ENCODE peak calls at places on chromosome 18, in seven cellular contexts. R, Q, N, E, K, L and M are unnamed samples.

GRCh38 chr18:53944721-53945120 is 279.7 kb downstream of the MBD2 start:
- DNase-seq in E (no peak), L (no peak), Q (peak; percentile 18), K (no peak), N (no peak), R (no peak), M (no peak)

GRCh38 chr18:22167091-22167470 is 2.3 kb upstream of the GATA6 start:
- DNase-seq in N (no peak), L (peak; percentile 42), K (no peak), Q (peak; percentile 58), E (no peak), R (no peak), M (no peak)

GRCh38 chr18:55918449-55918848 is 330.5 kb upstream of the TCF4 start:
- DNase-seq in R (no peak), E (no peak), K (no peak), N (no peak), L (no peak), Q (no peak), M (no peak)

GRCh38 chr18:30376515-30376914 is 666.0 kb downstream of the DSC3 start:
- DNase-seq in L (no peak), K (no peak), Q (peak; percentile 43), R (peak; percentile 57), E (no peak), N (no peak), M (no peak)

GRCh38 chr18:2917255-2918047 is 70.6 kb downstream of the EMILIN2 start:
- DNase-seq in K (no peak), L (no peak), E (peak; percentile 5), R (no peak), N (no peak), Q (peak; percentile 39), M (no peak)

GRCh38 chr18:55685638-55686037 is 97.6 kb upstream of the TCF4 start:
- DNase-seq in Q (no peak), L (no peak), E (no peak), K (no peak), N (no peak), R (no peak), M (no peak)

GRCh38 chr18:10035306-10035991 is 121.6 kb downstream of the VAPA start:
- DNase-seq in R (peak; percentile 11), Q (no peak), N (peak; percentile 77), E (no peak), K (no peak), L (no peak), M (peak; percentile 86)

GRCh38 chr18:44901283-44901682 is 220.6 kb downstream of the SETBP1 start:
- DNase-seq in L (no peak), K (no peak), N (no peak), R (no peak), Q (no peak), E (no peak), M (no peak)

GRCh38 chr18:21703241-21703820 is 1.2 kb downstream of the ABHD3 start:
- DNase-seq in N (no peak), R (peak; percentile 48), Q (no peak), K (no peak), E (no peak), L (no peak), M (no peak)

GRCh38 chr18:42675810-42676209 is 439.7 kb downstream of the RIT2 start:
- DNase-seq in R (no peak), L (no peak), E (no peak), Q (no peak), K (no peak), N (no peak), M (no peak)

GRCh38 chr18:73594749-73595148 is 552.9 kb downstream of the FBXO15 start:
- DNase-seq in K (no peak), Q (no peak), L (peak; percentile 23), R (no peak), N (no peak), E (no peak), M (no peak)

GRCh38 chr18:5058768-5059539 is 138.1 kb downstream of the AKAIN1 start:
- DNase-seq in E (no peak), R (no peak), K (no peak), Q (no peak), L (peak; percentile 7), N (no peak), M (no peak)

DNA sequence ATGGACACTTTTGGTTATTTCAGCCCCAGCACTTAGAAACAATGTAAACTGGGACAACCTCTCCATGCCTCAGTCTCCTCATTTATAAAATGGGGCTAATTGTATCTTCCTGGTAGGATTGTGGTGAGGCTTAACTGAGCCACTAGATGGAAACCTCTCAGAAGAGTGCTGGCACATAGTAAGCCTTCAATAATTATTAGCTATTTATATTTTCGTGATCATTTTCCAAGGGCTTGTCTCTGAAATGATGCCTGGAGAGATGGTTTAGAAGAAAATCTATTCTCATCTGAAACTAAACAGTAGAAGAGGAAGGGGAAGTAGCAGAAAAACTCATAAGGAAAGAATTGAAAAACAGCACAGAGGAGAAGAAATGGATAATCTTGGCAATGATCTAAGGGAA is 6.8 kb downstream of the RAX start:
- DNase-seq in K (no peak), R (no peak), E (no peak), Q (no peak), N (no peak), L (no peak), M (peak; percentile 63)
- H3K27me3 ChIP-seq in K (no peaks in the 10 kb centered on the region), R (peaks cover 70% of the 10 kb centered on the region), E (no peaks in the 10 kb centered on the region), Q (peaks cover 99% of the 10 kb centered on the region), N (peaks cover 5% of the 10 kb centered on the region), L (peaks cover 91% of the 10 kb centered on the region), M (peaks cover 88% of the 10 kb centered on the region)

GRCh38 chr18:35549515-35549914 is 32.0 kb upstream of the GALNT1 start:
- DNase-seq in E (no peak), Q (no peak), L (no peak), K (no peak), N (no peak), R (no peak), M (no peak)

GRCh38 chr18:35542356-35542755 is 39.2 kb upstream of the GALNT1 start:
- DNase-seq in R (no peak), K (no peak), Q (no peak), L (no peak), E (no peak), N (no peak), M (no peak)

DNA sequence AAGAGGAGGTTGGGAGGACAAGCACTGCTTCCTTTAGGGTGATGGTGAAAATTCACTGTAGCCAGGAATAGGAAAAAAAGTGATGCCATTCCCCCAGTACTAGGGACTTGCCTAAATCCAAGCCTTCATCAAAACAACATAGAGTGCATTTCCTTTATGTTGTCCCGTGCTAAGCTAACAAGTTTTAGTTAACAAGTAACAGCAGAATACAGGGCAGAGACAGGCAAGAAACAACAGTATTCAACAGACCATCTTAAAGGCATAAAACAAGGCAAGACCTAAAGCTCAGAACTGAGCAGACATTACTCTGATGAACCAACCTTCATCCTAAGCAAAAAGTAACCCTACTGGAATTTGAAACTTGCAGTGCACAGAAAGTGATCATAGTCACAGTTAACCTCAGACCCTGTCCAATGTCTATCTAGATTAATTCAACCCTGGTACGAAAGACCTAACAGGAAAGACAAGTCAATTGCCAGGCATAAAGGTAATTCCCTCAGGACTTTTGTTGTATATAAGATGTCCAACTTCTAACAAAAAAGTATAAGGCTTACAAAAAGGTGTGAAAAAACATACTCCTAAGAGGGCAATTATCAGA is 34.4 kb upstream of the GALNT1 start:
- DNase-seq in N (no peak), E (no peak), R (no peak), K (no peak), L (no peak), Q (no peak), M (no peak)
- H3K4me1 ChIP-seq in N (no peaks in the 10 kb centered on the region), E (no peaks in the 10 kb centered on the region), R (no peaks in the 10 kb centered on the region), K (no peaks in the 10 kb centered on the region), L (no peaks in the 10 kb centered on the region), Q (peaks cover 9% of the 10 kb centered on the region), M (no peaks in the 10 kb centered on the region)

DNA sequence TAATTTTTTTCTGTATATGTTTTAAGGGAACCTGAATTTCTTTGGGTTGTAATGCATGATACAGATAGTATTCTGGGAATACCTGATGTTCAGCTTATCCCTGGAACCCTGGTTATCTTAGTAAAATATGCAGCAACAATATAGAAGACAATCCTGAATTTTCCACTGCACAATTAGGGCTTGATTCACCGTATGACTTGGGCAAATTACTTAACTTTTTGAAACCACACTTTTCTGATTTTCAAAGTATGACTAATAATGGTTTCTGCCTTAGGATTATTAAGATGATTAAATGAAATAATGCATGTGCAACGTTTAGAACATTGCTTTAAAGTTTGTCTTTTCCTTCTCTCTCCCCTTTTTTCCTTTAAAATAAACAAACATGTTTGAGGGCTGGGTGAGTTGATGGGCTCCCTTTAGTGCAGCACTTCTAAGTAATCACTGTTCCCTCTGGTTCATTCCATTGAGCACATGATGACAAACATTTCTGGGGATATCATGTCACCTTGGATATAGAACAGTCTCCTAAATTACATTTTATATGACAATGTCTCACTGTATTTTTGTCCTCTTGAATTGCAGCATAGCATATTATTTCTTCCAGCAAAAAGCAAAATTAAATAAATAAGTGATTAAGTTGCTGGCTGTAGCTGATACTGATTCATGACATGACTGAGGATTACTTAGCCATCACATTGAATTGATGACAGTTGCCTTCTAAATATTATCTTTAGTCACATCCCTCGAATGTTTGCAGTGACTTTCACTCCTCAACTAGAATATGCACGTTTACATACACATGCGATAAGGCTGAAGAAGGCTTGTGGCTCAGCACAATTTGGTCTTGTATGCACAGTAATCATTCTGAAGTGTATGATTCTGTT is 254.5 kb downstream of the NEDD4L start:
- DNase-seq in Q (no peak), K (no peak), E (no peak), N (no peak), L (no peak), R (no peak), M (peak; percentile 66)
- TF ChIP-seq CTCF in Q (no peak), K (no peak), E (no peak), N (no peak), L (no peak), R (no peak), M (no peak)

GRCh38 chr18:48131042-48131441 is 200.6 kb upstream of the SMAD2 start:
- DNase-seq in N (no peak), Q (no peak), R (no peak), L (no peak), E (no peak), K (no peak), M (no peak)

GRCh38 chr18:48135436-48135966 is 205.0 kb upstream of the SMAD2 start:
- DNase-seq in E (no peak), N (no peak), L (no peak), R (no peak), Q (no peak), K (no peak), M (peak; percentile 53)

GRCh38 chr18:48133675-48134251 is 203.3 kb upstream of the SMAD2 start:
- DNase-seq in E (no peak), N (peak; percentile 45), Q (no peak), R (peak; percentile 64), L (no peak), K (no peak), M (peak; percentile 62)

GRCh38 chr18:48134609-48135008 is 204.2 kb upstream of the SMAD2 start:
- DNase-seq in E (no peak), N (no peak), L (no peak), K (no peak), R (no peak), Q (no peak), M (peak; percentile 86)

DNA sequence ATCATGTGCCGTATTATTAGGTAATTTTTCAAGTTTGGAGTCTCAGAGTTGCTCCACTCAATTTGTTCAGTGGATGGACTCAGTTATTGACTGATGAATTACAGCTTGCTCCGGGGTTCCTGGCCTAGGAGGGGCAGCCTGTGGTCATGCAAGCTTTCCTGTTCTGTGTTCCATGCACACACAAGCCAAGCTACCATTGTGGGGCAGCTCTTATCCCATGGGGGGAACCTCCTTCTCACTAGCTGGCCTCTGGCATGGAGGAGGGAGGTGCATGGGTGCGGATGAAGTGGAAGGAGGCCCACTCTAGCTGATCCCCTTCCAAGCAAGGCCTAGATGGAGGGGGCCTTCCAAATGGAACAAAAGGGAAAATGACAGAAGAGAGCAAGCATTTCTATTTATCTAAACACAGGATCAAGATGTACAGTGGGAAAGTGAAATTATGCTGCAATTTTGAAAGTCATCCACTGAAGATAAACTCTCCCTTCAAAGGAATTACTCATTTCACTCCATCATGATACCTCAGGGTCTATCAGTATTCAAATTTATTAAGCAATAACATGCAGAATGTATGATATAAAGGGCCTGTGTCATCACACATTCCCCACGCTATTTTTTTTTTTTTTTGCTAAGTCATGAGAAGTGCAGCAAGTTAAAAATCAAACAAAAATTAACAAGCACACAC is 202.7 kb upstream of the SMAD2 start:
- DNase-seq in L (no peak), N (no peak), E (no peak), Q (no peak), K (no peak), R (no peak), M (peak; percentile 77)
- H3K27me3 ChIP-seq in L (peaks cover 42% of the 10 kb centered on the region), N (no peaks in the 10 kb centered on the region), E (no peaks in the 10 kb centered on the region), Q (peaks cover 58% of the 10 kb centered on the region), K (no peaks in the 10 kb centered on the region), R (no peaks in the 10 kb centered on the region), M (peaks cover 40% of the 10 kb centered on the region)